ENCODE peak calls at places on chromosomes 6 and 20, in four cellular contexts. S is activated naive CD8-positive, alpha-beta T cell treated with anti-CD3 and anti-CD28 coated beads for 36 hours; U is H9; G is NCI-H1417. Z is an unnamed sample.

GRCh38 chr6:106608080-106608668 is 21.1 kb downstream of the RTN4IP1 start:
- DNase-seq in G (peak), S (no peak), U (no peak), Z (peak)

GRCh38 chr20:61896058-61896961 is 169.4 kb downstream of the TAF4 start:
- DNase-seq in S (peak), G (peak), U (peak), Z (no peak)

GRCh38 chr6:127117979-127118504 is 429 bp upstream of the RSPO3 start:
- DNase-seq in G (no peak), S (no peak), U (no peak), Z (peak)

GRCh38 chr20:36109251-36109947 is 45.1 kb upstream of the EPB41L1 start:
- DNase-seq in G (no peak), S (no peak), U (no peak), Z (no peak)

GRCh38 chr20:42112161-42112560 is 494.0 kb upstream of the CHD6 start:
- DNase-seq in S (no peak), U (no peak), G (no peak), Z (no peak)

GRCh38 chr6:119209452-119210205 is 131.2 kb upstream of the FAM184A start:
- DNase-seq in S (no peak), U (no peak), G (no peak), Z (peak)

GRCh38 chr6:128046033-128046432 is 145.2 kb upstream of the THEMIS start:
- DNase-seq in U (no peak), G (no peak), S (no peak), Z (no peak)

GRCh38 chr6:36676142-36677058 is 2.1 kb upstream of the CDKN1A start:
- DNase-seq in S (no peak), U (peak), G (peak), Z (peak)

GRCh38 chr20:22343612-22344011 is 240.8 kb downstream of the FOXA2 start:
- DNase-seq in G (no peak), U (no peak), S (no peak), Z (no peak)

GRCh38 chr20:1471242-1471641 is 4.6 kb upstream of the NSFL1C start:
- DNase-seq in U (no peak), G (no peak), S (no peak), Z (no peak)

Z was measured in GM06990.